ENCODE peak calls at places on chromosomes 16 and 17, in eight cellular contexts. Z is GM23338; B is stomach; N is astrocyte of the hippocampus; X is Daoy; D is activated CD8-positive, alpha-beta memory T cell treated with anti-CD3 and anti-CD28 coated beads for 48 hours; Q is esophagus squamous epithelium; P is amygdala. F is an unnamed sample.

GRCh38 chr16:67932462-67932840 is 789 bp upstream of the CTRL start:
- DNase-seq in D (no peak), B (no peak), P (no peak), X (no peak), Z (no peak), N (no peak), Q (no peak), F (no peak)

GRCh38 chr16:20910781-20911321 is 10.3 kb downstream of the LYRM1 start:
- DNase-seq in Z (no peak), D (no peak), P (no peak), N (peak; percentile 66), Q (no peak), X (peak; percentile 76), B (no peak), F (no peak)

GRCh38 chr16:10871157-10871991 is 5.6 kb upstream of the CIITA start:
- DNase-seq in X (peak; percentile 92), N (peak; percentile 97), Z (no peak), Q (no peak), B (peak; percentile 98), D (no peak), P (no peak), F (peak; percentile 62)

GRCh38 chr16:20889625-20890275 is 10.4 kb downstream of the DCUN1D3 start:
- DNase-seq in D (no peak), P (no peak), B (no peak), Q (no peak), N (peak; percentile 71), Z (peak; percentile 69), X (no peak), F (no peak)

GRCh38 chr17:50763716-50764450 is 3.4 kb downstream of the ANKRD40CL start:
- DNase-seq in P (no peak), D (no peak), B (no peak), Q (no peak), Z (no peak), N (no peak), X (no peak), F (no peak)

GRCh38 chr16:54879681-54880080 is 51.0 kb upstream of the IRX5 start:
- DNase-seq in B (no peak), Z (no peak), Q (no peak), N (no peak), X (no peak), P (no peak), D (no peak), F (no peak)

GRCh38 chr17:35912942-35913341 is 17.6 kb downstream of the RDM1 start:
- DNase-seq in Q (no peak), Z (no peak), D (no peak), P (no peak), X (no peak), N (no peak), B (no peak), F (no peak)

GRCh38 chr17:39591958-39592954 is 15.5 kb downstream of the NEUROD2 start:
- DNase-seq in B (peak; percentile 44), D (no peak), P (no peak), Z (peak; percentile 96), N (peak; percentile 73), X (peak; percentile 41), Q (no peak), F (no peak)

GRCh38 chr16:80806957-80807356 is 2.6 kb upstream of the CDYL2 start:
- DNase-seq in P (no peak), X (peak; percentile 79), Q (no peak), D (peak; percentile 1), Z (no peak), B (no peak), N (no peak), F (no peak)

GRCh38 chr16:54657058-54657708 is 273.5 kb upstream of the IRX5 start:
- DNase-seq in Q (no peak), D (no peak), N (peak; percentile 50), X (peak; percentile 76), P (no peak), B (peak; percentile 72), Z (peak; percentile 17), F (no peak)

GRCh38 chr16:4345439-4346204 is 5.5 kb downstream of the PAM16 start:
- DNase-seq in P (no peak), X (no peak), Z (no peak), D (no peak), N (no peak), B (no peak), Q (no peak), F (no peak)

GRCh38 chr17:2244545-2245525 is 58.8 kb downstream of the SMG6 start:
- DNase-seq in P (peak; percentile 63), Q (no peak), D (peak; percentile 55), Z (peak; percentile 91), B (peak; percentile 85), N (peak; percentile 93), X (peak; percentile 91), F (peak; percentile 94)

GRCh38 chr17:45408611-45409421 is 23.9 kb downstream of the ARHGAP27 start:
- DNase-seq in X (no peak), P (no peak), Q (no peak), Z (no peak), D (no peak), B (no peak), N (peak; percentile 51), F (no peak)

GRCh38 chr16:88761143-88761534 is 23.9 kb downstream of the PIEZO1 start:
- DNase-seq in X (no peak), B (no peak), Q (no peak), Z (no peak), N (no peak), D (no peak), P (no peak), F (no peak)

GRCh38 chr16:5480796-5481195 is 383.2 kb upstream of the EEF2KMT start:
- DNase-seq in D (no peak), X (no peak), B (no peak), Q (no peak), N (no peak), Z (no peak), P (no peak), F (no peak)

GRCh38 chr17:61974115-61974514 is 46.3 kb upstream of the INTS2 start:
- DNase-seq in Q (no peak), X (no peak), P (no peak), D (no peak), N (no peak), B (no peak), Z (no peak), F (no peak)